ENCODE peak calls at places on chromosomes 2 and 18, in ten cellular contexts. N is NCI-H2081, X is EH, G is non-pigmented ciliary epithelial cell, W is NCI-H1436, P is kidney epithelial cell, B is progenitor cell of endocrine pancreas, F is cardiac fibroblast, Z is dermis blood vessel endothelial cell, Q is AML-193. H is an unnamed sample.
A peak's percentile ranks its signal among the peaks of the same experiment; 100 is the strongest.

GRCh38 chr2:237452846-237453245 is 34.2 kb upstream of the MLPH start:
- DNase-seq in N (no peak), X (peak; percentile 45), G (no peak), W (no peak), P (no peak), B (no peak), F (peak; percentile 81), Z (no peak), Q (no peak), H (no peak)

GRCh38 chr2:71715241-71715750 is 261.9 kb downstream of the DYSF start:
- DNase-seq in N (no peak), X (no peak), G (no peak), W (no peak), P (no peak), B (no peak), F (no peak), Z (no peak), Q (no peak), H (no peak)

GRCh38 chr2:230665263-230665691 is 47.4 kb upstream of the CAB39 start:
- DNase-seq in N (no peak), X (no peak), G (no peak), W (no peak), P (no peak), B (no peak), F (no peak), Z (no peak), Q (no peak), H (no peak)

GRCh38 chr2:9941196-9941995 is 10.1 kb upstream of the GRHL1 start:
- DNase-seq in N (no peak), X (peak; percentile 86), G (peak; percentile 41), W (no peak), P (no peak), B (no peak), F (peak; percentile 68), Z (no peak), Q (no peak), H (no peak)

GRCh38 chr2:151978709-151979108 is 120.1 kb downstream of the CACNB4 start:
- DNase-seq in N (no peak), X (no peak), G (no peak), W (no peak), P (no peak), B (no peak), F (no peak), Z (no peak), Q (no peak), H (no peak)

GRCh38 chr2:202910687-202911086 is 786 bp downstream of the WDR12 start:
- DNase-seq in N (no peak), X (no peak), G (no peak), W (no peak), P (no peak), B (no peak), F (no peak), Z (no peak), Q (no peak), H (no peak)

GRCh38 chr2:20188851-20189250 is 36.1 kb downstream of the SDC1 start:
- DNase-seq in N (no peak), X (peak; percentile 12), G (no peak), W (no peak), P (no peak), B (no peak), F (no peak), Z (no peak), Q (no peak), H (no peak)

GRCh38 chr2:192148620-192149321 is 46.0 kb downstream of the TMEFF2 start:
- DNase-seq in N (no peak), X (peak; percentile 88), G (no peak), W (no peak), P (no peak), B (no peak), F (peak; percentile 41), Z (no peak), Q (no peak), H (peak; percentile 49)

GRCh38 chr2:1222062-1222461 is 191.2 kb upstream of the TPO start:
- DNase-seq in N (no peak), X (no peak), G (no peak), W (no peak), P (no peak), B (no peak), F (no peak), Z (no peak), Q (no peak), H (no peak)

GRCh38 chr2:168526641-168527040 is 70.6 kb downstream of the CERS6 start:
- DNase-seq in N (no peak), X (peak; percentile 33), G (no peak), W (no peak), P (no peak), B (no peak), F (peak; percentile 59), Z (no peak), Q (no peak), H (peak; percentile 34)

GRCh38 chr18:6370886-6371635 is 43.6 kb downstream of the L3MBTL4 start:
- DNase-seq in N (peak; percentile 85), X (no peak), G (no peak), W (no peak), P (peak; percentile 41), B (no peak), F (no peak), Z (no peak), Q (no peak), H (no peak)